ENCODE peak calls at places on chromosomes 13 and 19, in five cellular contexts. One of them, this sample, is unnamed.

GRCh38 chr19:42131149-42132029 is 857 bp downstream of the POU2F2 start:
- DNase-seq in neural progenitor cell: no peak
- DNase-seq in ovary: no peak
- DNase-seq in pancreas: no peak
- DNase-seq in endodermal cell: no peak
- DNase-seq in this sample: no peak

GRCh38 chr13:41678842-41679241 is 221.5 kb downstream of the RGCC start:
- DNase-seq in pancreas: no peak
- DNase-seq in neural progenitor cell: no peak
- DNase-seq in ovary: no peak
- DNase-seq in endodermal cell: no peak
- DNase-seq in this sample: no peak

GRCh38 chr19:18794692-18795091 is 3.6 kb upstream of the COMP start:
- DNase-seq in neural progenitor cell: no peak
- DNase-seq in ovary: no peak
- DNase-seq in pancreas: no peak
- DNase-seq in endodermal cell: no peak
- DNase-seq in this sample: no peak

GRCh38 chr19:27822336-27822735 is 1390.6 kb downstream of the UQCRFS1 start:
- DNase-seq in endodermal cell: no peak
- DNase-seq in ovary: no peak
- DNase-seq in pancreas: no peak
- DNase-seq in neural progenitor cell: no peak
- DNase-seq in this sample: no peak

GRCh38 chr13:112700291-112701060 is 10.6 kb downstream of the ATP11A start:
- DNase-seq in neural progenitor cell: no peak
- DNase-seq in ovary: no peak
- DNase-seq in pancreas: no peak
- DNase-seq in endodermal cell: peak
- DNase-seq in this sample: no peak

GRCh38 chr13:40920826-40921225 is 98.3 kb downstream of the ELF1 start:
- DNase-seq in pancreas: no peak
- DNase-seq in endodermal cell: no peak
- DNase-seq in ovary: no peak
- DNase-seq in neural progenitor cell: no peak
- DNase-seq in this sample: no peak

GRCh38 chr19:55454787-55455243 is 6.6 kb downstream of the ISOC2 start:
- DNase-seq in pancreas: no peak
- DNase-seq in ovary: no peak
- DNase-seq in neural progenitor cell: peak
- DNase-seq in endodermal cell: peak
- DNase-seq in this sample: no peak

GRCh38 chr19:19202707-19203011 is 555 bp downstream of the NR2C2AP start:
- DNase-seq in endodermal cell: no peak
- DNase-seq in neural progenitor cell: peak
- DNase-seq in pancreas: no peak
- DNase-seq in ovary: no peak
- DNase-seq in this sample: no peak

GRCh38 chr19:1856345-1856697 is 7.1 kb downstream of the KLF16 start:
- DNase-seq in neural progenitor cell: no peak
- DNase-seq in ovary: no peak
- DNase-seq in endodermal cell: no peak
- DNase-seq in pancreas: no peak
- DNase-seq in this sample: no peak

GRCh38 chr13:46041335-46041934 is 11.1 kb downstream of the ZC3H13 start:
- DNase-seq in endodermal cell: no peak
- DNase-seq in pancreas: no peak
- DNase-seq in neural progenitor cell: no peak
- DNase-seq in ovary: no peak
- DNase-seq in this sample: no peak

GRCh38 chr13:32846020-32846451 is 170.2 kb upstream of the KL start:
- DNase-seq in ovary: no peak
- DNase-seq in endodermal cell: peak
- DNase-seq in pancreas: no peak
- DNase-seq in neural progenitor cell: no peak
- DNase-seq in this sample: no peak

GRCh38 chr19:31145021-31145420 is 204.2 kb downstream of the TSHZ3 start:
- DNase-seq in endodermal cell: no peak
- DNase-seq in ovary: no peak
- DNase-seq in pancreas: no peak
- DNase-seq in neural progenitor cell: no peak
- DNase-seq in this sample: no peak

GRCh38 chr13:39597828-39598227 is 5.2 kb downstream of the LHFPL6 start:
- DNase-seq in endodermal cell: no peak
- DNase-seq in neural progenitor cell: no peak
- DNase-seq in pancreas: no peak
- DNase-seq in ovary: no peak
- DNase-seq in this sample: no peak

GRCh38 chr13:44801990-44802389 is 187.3 kb downstream of the NUFIP1 start:
- DNase-seq in pancreas: no peak
- DNase-seq in ovary: no peak
- DNase-seq in neural progenitor cell: no peak
- DNase-seq in endodermal cell: no peak
- DNase-seq in this sample: no peak

GRCh38 chr13:33112745-33113144 is 96.5 kb downstream of the KL start:
- DNase-seq in endodermal cell: no peak
- DNase-seq in neural progenitor cell: no peak
- DNase-seq in ovary: peak
- DNase-seq in pancreas: no peak
- DNase-seq in this sample: no peak

GRCh38 chr19:53896682-53897081 is 12.4 kb upstream of the CACNG7 start:
- DNase-seq in ovary: no peak
- DNase-seq in endodermal cell: no peak
- DNase-seq in pancreas: no peak
- DNase-seq in neural progenitor cell: peak
- DNase-seq in this sample: no peak

GRCh38 chr13:30845297-30846214 is 60.5 kb upstream of the MEDAG start:
- DNase-seq in ovary: no peak
- DNase-seq in endodermal cell: no peak
- DNase-seq in neural progenitor cell: no peak
- DNase-seq in pancreas: no peak
- DNase-seq in this sample: no peak

GRCh38 chr13:35485451-35485850 is 9.0 kb upstream of the MAB21L1 start:
- DNase-seq in endodermal cell: no peak
- DNase-seq in pancreas: no peak
- DNase-seq in neural progenitor cell: no peak
- DNase-seq in ovary: no peak
- DNase-seq in this sample: no peak

GRCh38 chr13:29877456-29878096 is 27.2 kb upstream of the UBL3 start:
- DNase-seq in pancreas: no peak
- DNase-seq in ovary: no peak
- DNase-seq in endodermal cell: no peak
- DNase-seq in neural progenitor cell: no peak
- DNase-seq in this sample: no peak

GRCh38 chr19:46755853-46756543 is 9.7 kb upstream of the STRN4 start:
- DNase-seq in endodermal cell: no peak
- DNase-seq in neural progenitor cell: no peak
- DNase-seq in ovary: no peak
- DNase-seq in pancreas: no peak
- DNase-seq in this sample: no peak

GRCh38 chr19:17777840-17778620 is 16.9 kb upstream of the B3GNT3 start:
- DNase-seq in pancreas: no peak
- DNase-seq in endodermal cell: peak
- DNase-seq in neural progenitor cell: peak
- DNase-seq in ovary: peak
- DNase-seq in this sample: no peak

GRCh38 chr13:52599037-52599852 is 43.0 kb upstream of the HNRNPA1L2 start:
- DNase-seq in ovary: no peak
- DNase-seq in neural progenitor cell: peak
- DNase-seq in pancreas: no peak
- DNase-seq in endodermal cell: no peak
- DNase-seq in this sample: peak

DNA sequence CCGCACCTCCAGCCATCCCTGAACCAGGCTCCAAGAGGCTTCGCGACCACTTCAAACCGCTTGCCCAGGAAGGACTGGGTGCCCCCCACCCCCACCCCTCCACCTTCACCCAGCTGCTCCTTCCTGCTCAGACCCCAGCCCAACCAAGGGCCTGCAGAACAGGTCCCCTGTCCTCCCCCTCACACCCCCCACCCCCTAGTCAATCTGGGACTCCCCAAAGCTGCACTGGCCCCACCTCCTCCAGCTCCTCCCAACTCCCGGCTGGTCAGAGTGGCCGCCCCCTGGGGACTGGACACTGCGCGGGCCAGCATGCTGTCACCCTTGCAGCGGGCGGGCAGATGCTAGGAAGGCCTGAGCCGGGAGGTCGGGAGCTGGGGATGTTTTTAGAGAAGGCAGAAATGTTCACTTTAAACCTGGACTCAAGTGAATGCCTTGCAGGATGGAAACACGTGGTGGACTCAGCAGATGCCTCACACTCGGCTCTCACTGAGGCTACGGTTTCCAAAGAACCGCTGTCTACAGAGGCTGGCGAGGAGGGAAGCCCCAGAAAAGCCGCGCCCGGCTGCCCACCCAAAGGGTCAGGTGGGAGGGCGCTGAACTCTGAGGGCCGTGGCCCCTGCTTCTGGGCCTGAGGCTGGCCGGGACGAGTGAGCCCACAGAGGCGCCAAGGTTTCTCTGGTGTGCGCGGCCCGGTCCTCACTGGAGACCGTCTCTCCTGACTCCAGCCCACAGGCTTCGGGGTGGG is 8.0 kb downstream of the RPL36 start:
- DNase-seq in neural progenitor cell: no peak
- DNase-seq in pancreas: no peak
- DNase-seq in endodermal cell: peak
- DNase-seq in ovary: no peak
- DNase-seq in this sample: no peak
- H3K27ac ChIP-seq in neural progenitor cell: peak
- H3K27ac ChIP-seq in pancreas: no peak
- H3K27ac ChIP-seq in endodermal cell: peak
- H3K27ac ChIP-seq in ovary: no peak
- H3K27ac ChIP-seq in this sample: no peak

GRCh38 chr19:35908010-35908441 is at the start of gene TYROBP:
- DNase-seq in pancreas: no peak
- DNase-seq in ovary: no peak
- DNase-seq in endodermal cell: no peak
- DNase-seq in neural progenitor cell: no peak
- DNase-seq in this sample: peak
- H3K4me3 ChIP-seq in pancreas: no peak
- H3K4me3 ChIP-seq in ovary: no peak
- H3K4me3 ChIP-seq in endodermal cell: no peak
- H3K4me3 ChIP-seq in neural progenitor cell: no peak
- H3K4me3 ChIP-seq in this sample: peak

GRCh38 chr13:98823442-98823841 is 71.0 kb upstream of the SLC15A1 start:
- DNase-seq in ovary: no peak
- DNase-seq in pancreas: peak
- DNase-seq in endodermal cell: no peak
- DNase-seq in neural progenitor cell: no peak
- DNase-seq in this sample: no peak

GRCh38 chr13:98826156-98826555 is 73.7 kb upstream of the SLC15A1 start:
- DNase-seq in neural progenitor cell: peak
- DNase-seq in pancreas: no peak
- DNase-seq in endodermal cell: no peak
- DNase-seq in ovary: no peak
- DNase-seq in this sample: no peak

GRCh38 chr13:98825659-98826058 is 73.2 kb upstream of the SLC15A1 start:
- DNase-seq in pancreas: no peak
- DNase-seq in endodermal cell: no peak
- DNase-seq in ovary: no peak
- DNase-seq in neural progenitor cell: peak
- DNase-seq in this sample: no peak

GRCh38 chr13:98822238-98822606 is 69.8 kb upstream of the SLC15A1 start:
- DNase-seq in endodermal cell: no peak
- DNase-seq in neural progenitor cell: no peak
- DNase-seq in ovary: no peak
- DNase-seq in pancreas: no peak
- DNase-seq in this sample: no peak

DNA sequence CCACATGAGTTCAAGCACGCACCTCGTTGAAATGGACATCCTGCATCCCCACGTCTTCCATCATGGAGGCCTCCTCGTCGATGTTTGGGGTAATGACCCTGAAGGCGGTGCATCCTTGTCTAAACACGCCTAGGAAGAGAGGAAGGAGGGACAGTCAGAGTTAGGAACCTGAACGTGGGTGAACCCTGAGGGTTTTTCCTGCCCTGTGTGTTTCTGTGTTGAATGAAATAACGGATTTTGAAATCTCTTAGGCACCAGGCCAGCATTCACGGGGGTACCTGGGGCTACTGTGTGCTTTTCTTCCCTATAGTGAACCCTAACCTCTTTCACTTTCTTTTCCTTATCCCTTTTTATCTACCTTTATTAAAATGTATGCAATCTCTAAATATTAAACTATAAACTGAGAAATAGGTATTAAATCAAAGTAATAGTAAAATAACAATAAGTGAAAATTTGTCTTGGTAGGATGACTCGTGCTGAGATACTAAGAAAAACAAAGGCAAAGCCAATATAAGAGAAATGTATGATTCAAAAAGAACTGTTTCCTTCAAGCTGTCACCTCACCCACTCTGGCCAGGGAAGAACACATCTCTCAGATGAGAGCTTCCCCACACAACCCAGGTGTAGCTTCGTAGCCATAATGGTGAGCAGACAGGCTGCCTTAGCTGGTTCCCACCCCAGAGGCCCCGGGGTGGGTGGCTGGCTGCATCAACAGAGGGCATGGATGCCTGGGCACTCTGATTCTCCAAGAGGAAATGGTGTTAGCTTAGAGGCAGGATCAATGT is 72.1 kb upstream of the SLC15A1 start:
- DNase-seq in ovary: no peak
- DNase-seq in endodermal cell: no peak
- DNase-seq in neural progenitor cell: no peak
- DNase-seq in pancreas: no peak
- DNase-seq in this sample: no peak
- H3K27ac ChIP-seq in ovary: no peak
- H3K27ac ChIP-seq in endodermal cell: no peak
- H3K27ac ChIP-seq in neural progenitor cell: no peak
- H3K27ac ChIP-seq in pancreas: no peak
- H3K27ac ChIP-seq in this sample: no peak

DNA sequence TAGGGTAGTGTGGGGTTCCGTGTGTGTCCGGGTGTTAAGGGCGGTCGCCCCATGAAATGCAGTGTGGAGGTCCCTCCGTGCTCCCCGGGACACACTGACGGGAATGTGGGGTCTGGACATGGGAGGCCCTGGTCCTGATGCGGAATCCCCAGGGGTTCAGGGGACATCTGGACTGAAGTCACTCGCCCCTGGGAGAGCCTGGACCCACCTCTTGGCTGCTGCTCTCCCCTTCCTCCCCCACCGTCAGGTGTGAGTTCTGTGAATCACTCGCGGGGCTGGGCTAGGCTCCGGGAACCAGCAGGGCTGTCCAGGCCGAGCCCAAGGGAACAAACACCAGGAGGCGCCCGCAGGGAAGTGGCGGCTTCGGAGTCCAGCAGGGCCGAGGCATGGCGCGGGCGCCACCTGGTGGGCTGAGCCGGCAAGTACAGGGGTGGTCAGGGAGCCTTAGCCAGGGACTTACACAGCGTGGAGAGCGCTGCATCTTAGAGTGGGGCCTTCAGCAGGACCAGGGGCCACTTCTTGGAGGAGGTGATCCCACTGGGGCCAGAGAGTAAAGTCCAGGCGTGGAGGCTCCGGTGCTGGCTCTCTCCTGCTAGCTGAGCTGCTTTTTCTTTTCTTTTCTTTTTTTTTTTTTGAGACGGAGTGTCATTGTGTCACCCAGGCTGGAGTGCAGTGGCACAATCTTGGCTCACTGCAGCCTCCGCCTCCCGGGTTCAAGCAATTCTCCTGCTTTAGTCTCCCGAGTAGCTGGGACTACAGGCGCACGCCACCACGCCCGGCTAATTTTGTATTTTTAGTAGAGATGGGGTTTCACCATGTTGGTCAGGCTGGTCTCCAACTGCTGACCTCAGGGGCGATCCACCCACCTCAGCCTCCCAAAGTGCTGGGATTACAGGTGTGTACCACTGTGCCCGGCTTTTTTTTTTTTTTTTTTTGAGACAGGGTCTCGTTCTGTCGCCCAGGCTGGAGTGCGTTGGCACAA is 20.1 kb downstream of the WTIP start:
- DNase-seq in ovary: peak
- DNase-seq in pancreas: peak
- DNase-seq in neural progenitor cell: peak
- DNase-seq in endodermal cell: peak
- DNase-seq in this sample: peak
- H3K4me3 ChIP-seq in ovary: no peak
- H3K4me3 ChIP-seq in pancreas: no peak
- H3K4me3 ChIP-seq in neural progenitor cell: no peak
- H3K4me3 ChIP-seq in endodermal cell: no peak
- H3K4me3 ChIP-seq in this sample: no peak